ENCODE peak calls at places on chromosomes 4 and X, in eight cellular contexts. B, G, D, K, O, Y, F and E are unnamed samples.

GRCh38 chr4:109315818-109316217 is 13.4 kb upstream of the COL25A1 start:
- DNase-seq in O (no peak), F (no peak), Y (no peak), D (no peak), G (no peak), K (no peak), B (peak), E (peak)

GRCh38 chrX:23223169-23223568 is 111.5 kb upstream of the PTCHD1 start:
- DNase-seq in D (no peak), G (no peak), K (no peak), Y (no peak), B (no peak), O (no peak), F (no peak), E (no peak)

GRCh38 chr4:107379054-107379869 is 340.8 kb downstream of the PAPSS1 start:
- DNase-seq in K (no peak), O (no peak), D (peak), Y (peak), B (peak), G (no peak), F (peak), E (no peak)

GRCh38 chr4:52659722-52660261 is 691 bp upstream of the USP46 start:
- DNase-seq in F (peak), Y (peak), B (peak), K (no peak), D (peak), G (peak), O (peak), E (peak)

GRCh38 chr4:148405161-148405893 is 36.9 kb downstream of the NR3C2 start:
- DNase-seq in G (no peak), B (no peak), K (no peak), Y (no peak), F (no peak), O (no peak), D (no peak), E (no peak)

GRCh38 chr4:108359130-108359709 is 190.5 kb upstream of the LEF1 start:
- DNase-seq in G (no peak), K (no peak), O (no peak), B (no peak), F (no peak), Y (no peak), D (no peak), E (no peak)

GRCh38 chrX:136204571-136204970 is 46.6 kb downstream of the MAP7D3 start:
- DNase-seq in D (peak), B (peak), Y (peak), F (peak), G (no peak), O (no peak), K (peak), E (no peak)

GRCh38 chr4:69773443-69773842 is 13.0 kb upstream of the SULT1B1 start:
- DNase-seq in Y (no peak), G (no peak), B (no peak), O (no peak), F (peak), D (no peak), K (no peak), E (no peak)

GRCh38 chr4:1752284-1753041 is 31.1 kb downstream of the TACC3 start:
- DNase-seq in B (no peak), K (no peak), D (no peak), G (no peak), Y (no peak), F (no peak), O (no peak), E (peak)
- H3K9ac ChIP-seq in B (no peak), K (no peak), D (no peak), G (peak), Y (no peak), F (no peak), O (no peak), E (peak)

DNA sequence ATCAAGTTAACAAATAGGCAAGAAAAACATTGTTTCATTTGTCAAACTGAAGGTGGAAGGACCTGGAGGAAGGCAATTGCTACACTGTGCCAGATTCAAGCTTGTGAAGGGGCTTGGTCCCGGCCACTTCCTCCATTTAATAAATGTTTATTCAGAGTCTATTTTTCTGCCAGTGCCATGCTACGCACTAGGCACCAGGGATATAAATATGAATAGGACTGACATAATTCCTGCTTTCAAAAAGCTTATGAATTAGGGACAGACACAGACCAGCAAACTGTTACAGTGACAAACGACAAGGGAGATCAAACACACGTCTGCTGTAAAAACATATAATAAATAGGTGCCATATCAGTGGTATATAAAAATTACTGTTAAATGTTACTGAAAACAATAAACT is 571 bp downstream of the TLR6 start:
- DNase-seq in Y (no peak), D (peak), O (no peak), F (no peak), K (no peak), G (no peak), B (no peak), E (no peak)
- H3K9ac ChIP-seq in Y (peak), D (no peak), O (no peak), F (no peak), K (no peak), G (no peak), B (peak), E (peak)

GRCh38 chr4:182645511-182645910 is 271.7 kb downstream of the DCTD start:
- DNase-seq in O (no peak), Y (no peak), B (no peak), G (no peak), D (no peak), K (no peak), F (peak), E (no peak)
- H3K9ac ChIP-seq in O (no peak), Y (no peak), B (no peak), G (no peak), D (no peak), K (no peak), F (no peak), E (no peak)

GRCh38 chr4:76591992-76592391 is 157.0 kb downstream of the SHROOM3 start:
- DNase-seq in D (no peak), K (no peak), G (no peak), O (no peak), Y (no peak), F (no peak), B (no peak), E (no peak)

GRCh38 chr4:76589402-76589801 is 154.4 kb downstream of the SHROOM3 start:
- DNase-seq in G (no peak), D (peak), Y (peak), O (no peak), B (peak), K (peak), F (peak), E (no peak)

GRCh38 chr4:76590847-76591281 is 155.8 kb downstream of the SHROOM3 start:
- DNase-seq in Y (no peak), O (no peak), K (no peak), F (peak), B (peak), G (no peak), D (peak), E (no peak)

GRCh38 chr4:76588268-76588667 is 153.2 kb downstream of the SHROOM3 start:
- DNase-seq in Y (no peak), D (no peak), G (peak), B (no peak), F (no peak), K (peak), O (no peak), E (no peak)

GRCh38 chr4:76589872-76590846 is 155.1 kb downstream of the SHROOM3 start:
- DNase-seq in G (peak), F (peak), K (peak), D (peak), B (peak), O (peak), Y (peak), E (no peak)
- H3K9ac ChIP-seq in G (no peak), F (no peak), K (peak), D (peak), B (peak), O (peak), Y (peak), E (no peak)

DNA sequence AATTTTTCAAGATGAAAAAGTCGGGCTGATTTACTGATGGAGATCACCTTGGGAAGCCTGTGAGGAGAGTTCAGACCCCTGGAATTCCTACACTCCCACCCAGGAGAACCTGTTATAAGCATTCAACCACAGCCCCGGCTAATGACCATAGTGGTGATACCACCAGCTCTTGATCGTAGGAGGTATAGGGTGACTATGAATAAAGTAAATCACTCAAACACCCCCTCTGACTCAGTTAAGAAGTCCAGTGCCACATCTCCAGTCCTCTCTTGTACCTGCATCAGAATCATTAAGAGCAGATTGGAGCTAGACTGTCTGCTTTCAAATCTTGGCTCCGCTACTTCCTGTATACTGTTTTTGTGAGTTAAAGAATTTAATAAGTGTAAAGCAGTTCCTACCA is 565.0 kb upstream of the DIPK2B start:
- DNase-seq in G (no peak), F (no peak), D (no peak), B (no peak), O (no peak), Y (no peak), K (no peak), E (no peak)
- H3K9ac ChIP-seq in G (no peak), F (peak), D (peak), B (peak), O (peak), Y (peak), K (no peak), E (no peak)

GRCh38 chr4:6269400-6269650 is 325 bp upstream of the WFS1 start:
- DNase-seq in G (no peak), K (no peak), Y (no peak), F (no peak), B (no peak), D (no peak), O (no peak), E (no peak)

GRCh38 chr4:6269651-6270511 is at the start of gene WFS1:
- DNase-seq in O (peak), G (peak), F (peak), Y (peak), K (peak), D (peak), B (peak), E (peak)

GRCh38 chr4:6265546-6265945 is 4.1 kb upstream of the WFS1 start:
- DNase-seq in K (no peak), G (no peak), B (no peak), O (no peak), Y (no peak), D (no peak), F (no peak), E (no peak)

GRCh38 chr4:6268650-6269399 is 825 bp upstream of the WFS1 start:
- DNase-seq in B (no peak), Y (no peak), K (no peak), G (no peak), O (no peak), F (no peak), D (no peak), E (no peak)

DNA sequence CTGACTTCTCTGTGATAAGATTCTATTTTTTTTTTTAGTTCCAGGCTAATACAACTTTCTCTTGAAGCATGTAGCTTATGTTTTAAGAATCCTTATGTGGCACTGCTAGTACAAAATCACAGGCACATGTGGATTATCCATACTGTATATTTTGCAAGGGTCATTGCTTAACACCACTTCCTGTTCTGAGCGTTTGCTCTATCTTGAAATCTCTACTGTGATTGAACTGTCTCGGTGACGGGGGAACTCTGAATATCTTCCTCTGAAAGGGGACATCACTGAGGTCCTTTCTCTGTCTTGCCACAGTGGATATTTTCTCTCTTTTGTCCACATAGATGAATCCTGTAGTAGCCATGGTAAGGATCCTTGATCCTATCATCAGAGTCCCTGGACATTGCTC is 2.1 kb upstream of the WFS1 start:
- DNase-seq in K (no peak), D (no peak), Y (peak), F (no peak), B (no peak), G (no peak), O (no peak), E (no peak)
- H3K9ac ChIP-seq in K (no peak), D (no peak), Y (no peak), F (no peak), B (no peak), G (no peak), O (no peak), E (no peak)

GRCh38 chr4:150131581-150132228 is 53.5 kb downstream of the DCLK2 start:
- DNase-seq in B (no peak), F (peak), K (no peak), G (no peak), Y (no peak), O (no peak), D (no peak), E (no peak)
- H3K9ac ChIP-seq in B (no peak), F (no peak), K (no peak), G (no peak), Y (peak), O (peak), D (no peak), E (no peak)

GRCh38 chr4:186724048-186724860 is 598 bp upstream of the FAT1 start:
- DNase-seq in Y (peak), O (peak), K (peak), B (peak), F (peak), D (peak), G (peak), E (peak)

GRCh38 chr4:186724861-186725419 is 1.3 kb upstream of the FAT1 start:
- DNase-seq in K (no peak), G (no peak), O (no peak), Y (peak), B (peak), F (peak), D (peak), E (no peak)

GRCh38 chr4:186719925-186720694 is 3.5 kb downstream of the FAT1 start:
- DNase-seq in G (no peak), Y (peak), F (peak), K (no peak), B (peak), O (no peak), D (peak), E (peak)

GRCh38 chr4:186723207-186724047 is at the start of gene FAT1:
- DNase-seq in B (peak), D (peak), F (peak), K (peak), G (peak), Y (peak), O (peak), E (peak)

DNA sequence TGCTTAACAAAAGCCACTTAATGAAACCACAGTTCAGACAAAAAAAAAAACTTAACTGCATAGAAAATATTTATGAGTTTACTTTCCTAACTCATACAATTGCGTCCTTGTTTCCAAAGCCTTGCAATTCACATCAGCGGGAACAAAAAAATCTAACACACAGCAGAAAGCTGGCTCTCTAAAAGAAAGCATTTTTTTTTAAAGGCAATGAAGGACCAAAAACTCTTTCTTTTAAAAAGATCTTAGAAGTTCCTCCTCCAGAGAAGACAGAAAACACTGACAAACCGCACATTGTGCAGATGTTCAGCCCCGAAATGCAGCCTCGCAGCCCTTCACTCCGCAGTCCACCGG is 825 bp downstream of the FAT1 start:
- DNase-seq in B (no peak), G (no peak), F (no peak), K (no peak), D (no peak), Y (no peak), O (no peak), E (no peak)
- H3K9ac ChIP-seq in B (peak), G (peak), F (peak), K (peak), D (peak), Y (peak), O (peak), E (peak)

GRCh38 chrX:129965166-129965565 is 17.3 kb upstream of the BCORL1 start:
- DNase-seq in B (no peak), G (no peak), K (no peak), Y (no peak), O (no peak), F (no peak), D (no peak), E (no peak)
- H3K9ac ChIP-seq in B (no peak), G (no peak), K (no peak), Y (no peak), O (no peak), F (no peak), D (no peak), E (no peak)